ENCODE peak calls at places on chromosomes 7 and 10, in nine cellular contexts. Z is T-helper 9 cell; C is heart right ventricle; B is stimulated activated CD4-positive, alpha-beta T cell treated with anti-CD3 and anti-CD28 coated beads, Interleukin-2, amount 100 ng/mL, for 48 hours; J is endothelial cell; A is NCI-H774; M is LHCN-M2; G is GM12864; R is tibial nerve. Q is an unnamed sample.

GRCh38 chr7:116953372-116953726 is at the start of gene ST7:
- DNase-seq in R (peak), J (peak), B (peak), A (peak), Z (peak), M (peak), G (no peak), C (no peak), Q (peak)

GRCh38 chr10:76621886-76622620 is 1015.6 kb downstream of the KCNMA1 start:
- DNase-seq in B (no peak), J (no peak), M (peak), R (no peak), G (no peak), Z (no peak), A (no peak), C (no peak), Q (no peak)

GRCh38 chr10:50392426-50392825 is 141.1 kb upstream of the ASAH2 start:
- DNase-seq in J (no peak), C (no peak), Z (no peak), B (no peak), G (no peak), R (no peak), A (no peak), M (no peak), Q (no peak)

GRCh38 chr10:11448545-11449244 is 162.8 kb downstream of the USP6NL start:
- DNase-seq in B (no peak), R (no peak), C (no peak), J (no peak), A (no peak), M (no peak), Z (no peak), G (peak), Q (no peak)

GRCh38 chr7:81460646-81461045 is 309.2 kb downstream of the HGF start:
- DNase-seq in M (no peak), J (no peak), Z (no peak), B (no peak), R (no peak), C (no peak), G (no peak), A (no peak), Q (no peak)

GRCh38 chr7:115976651-115977050 is 53.9 kb downstream of the TFEC start:
- DNase-seq in B (no peak), A (no peak), R (no peak), C (no peak), Z (no peak), G (no peak), J (no peak), M (no peak), Q (no peak)

GRCh38 chr10:102918817-102919236 is 733 bp downstream of the CNNM2 start:
- DNase-seq in J (no peak), B (no peak), M (peak), C (no peak), R (no peak), A (no peak), G (no peak), Z (peak), Q (no peak)

GRCh38 chr10:110563132-110563531 is 4.4 kb upstream of the SMC3 start:
- DNase-seq in C (no peak), J (no peak), R (no peak), B (no peak), Z (no peak), M (no peak), G (no peak), A (no peak), Q (no peak)

GRCh38 chr7:26379711-26380110 is 88.0 kb downstream of the SNX10 start:
- DNase-seq in R (no peak), A (no peak), Z (no peak), J (no peak), G (no peak), M (no peak), B (no peak), C (no peak), Q (no peak)

GRCh38 chr10:74825371-74826141 is 844 bp upstream of the KAT6B start:
- DNase-seq in J (peak), M (no peak), B (peak), C (peak), G (no peak), A (no peak), R (no peak), Z (peak), Q (peak)

GRCh38 chr7:107319724-107320228 is 150.1 kb upstream of the GPR22 start:
- DNase-seq in B (no peak), R (no peak), C (no peak), Z (no peak), M (no peak), J (no peak), A (no peak), G (no peak), Q (no peak)

GRCh38 chr10:70295321-70295720 is 11.5 kb upstream of the NPFFR1 start:
- DNase-seq in A (no peak), G (no peak), C (no peak), B (no peak), Z (no peak), M (no peak), J (no peak), R (no peak), Q (no peak)

GRCh38 chr7:81232084-81232799 is 313.4 kb upstream of the SEMA3C start:
- DNase-seq in B (no peak), J (no peak), C (no peak), M (no peak), G (no peak), Z (no peak), A (peak), R (no peak), Q (no peak)

GRCh38 chr7:79055722-79056415 is 397.6 kb downstream of the MAGI2 start:
- DNase-seq in J (no peak), M (no peak), G (no peak), B (no peak), A (peak), C (no peak), R (no peak), Z (no peak), Q (no peak)

GRCh38 chr7:123024989-123025758 is 29.7 kb upstream of the TAS2R16 start:
- DNase-seq in M (peak), B (no peak), A (no peak), R (no peak), G (no peak), C (no peak), J (no peak), Z (no peak), Q (no peak)

GRCh38 chr7:80151274-80151665 is 16.6 kb downstream of the GNAI1 start:
- DNase-seq in C (no peak), R (no peak), A (no peak), G (no peak), J (no peak), B (no peak), M (peak), Z (no peak), Q (no peak)

GRCh38 chr7:28955723-28956607 is 2.2 kb downstream of the TRIL start:
- DNase-seq in C (peak), J (peak), Z (no peak), M (peak), R (peak), B (peak), G (no peak), A (peak), Q (no peak)

GRCh38 chr10:70284542-70285150 is 842 bp upstream of the NPFFR1 start:
- DNase-seq in J (no peak), B (no peak), A (no peak), M (no peak), C (no peak), R (no peak), Z (no peak), G (no peak), Q (no peak)

GRCh38 chr7:107996072-107996824 is 6.7 kb downstream of the LAMB1 start:
- DNase-seq in C (no peak), M (peak), J (no peak), Z (no peak), R (no peak), A (no peak), B (no peak), G (no peak), Q (no peak)

GRCh38 chr7:14720792-14721191 is 181.8 kb downstream of the DGKB start:
- DNase-seq in M (no peak), Z (no peak), B (no peak), A (no peak), R (no peak), C (peak), J (no peak), G (no peak), Q (no peak)

Q was measured in T follicular helper cell.